ENCODE peak calls at places on chromosomes 16 and 17, in seven cellular contexts. One of them, this sample, is unnamed.

GRCh38 chr17:31525801-31526549 is 134.5 kb downstream of the RAB11FIP4 start:
- DNase-seq in AG04450: no peak
- DNase-seq in AG09309: no peak
- DNase-seq in Peyer's patch: peak; percentile 58
- DNase-seq in endothelial cell: peak; percentile 53
- DNase-seq in uterus: no peak
- DNase-seq in B cell: peak; percentile 51
- DNase-seq in this sample: no peak

GRCh38 chr16:47061204-47061603 is 82.5 kb downstream of the NETO2 start:
- DNase-seq in endothelial cell: no peak
- DNase-seq in AG04450: no peak
- DNase-seq in AG09309: no peak
- DNase-seq in Peyer's patch: peak; percentile 23
- DNase-seq in B cell: no peak
- DNase-seq in uterus: no peak
- DNase-seq in this sample: no peak

GRCh38 chr17:48127371-48128051 is 19.9 kb downstream of the SNX11 start:
- DNase-seq in B cell: no peak
- DNase-seq in uterus: no peak
- DNase-seq in endothelial cell: peak; percentile 30
- DNase-seq in AG09309: no peak
- DNase-seq in Peyer's patch: peak; percentile 46
- DNase-seq in AG04450: no peak
- DNase-seq in this sample: no peak

GRCh38 chr17:51298508-51299371 is 38.4 kb downstream of the UTP18 start:
- DNase-seq in endothelial cell: peak; percentile 23
- DNase-seq in AG09309: no peak
- DNase-seq in AG04450: peak; percentile 20
- DNase-seq in Peyer's patch: no peak
- DNase-seq in uterus: no peak
- DNase-seq in B cell: peak; percentile 8
- DNase-seq in this sample: no peak

GRCh38 chr17:72151565-72152391 is 31.0 kb downstream of the SOX9 start:
- DNase-seq in B cell: no peak
- DNase-seq in AG09309: no peak
- DNase-seq in AG04450: no peak
- DNase-seq in uterus: no peak
- DNase-seq in endothelial cell: no peak
- DNase-seq in Peyer's patch: no peak
- DNase-seq in this sample: no peak

GRCh38 chr16:17367932-17368331 is 102.8 kb downstream of the XYLT1 start:
- DNase-seq in AG09309: no peak
- DNase-seq in Peyer's patch: peak; percentile 49
- DNase-seq in uterus: peak; percentile 44
- DNase-seq in B cell: no peak
- DNase-seq in AG04450: no peak
- DNase-seq in endothelial cell: peak; percentile 55
- DNase-seq in this sample: no peak

GRCh38 chr17:47225911-47226688 is 17.0 kb downstream of the MYL4 start:
- DNase-seq in AG04450: no peak
- DNase-seq in AG09309: no peak
- DNase-seq in Peyer's patch: no peak
- DNase-seq in endothelial cell: no peak
- DNase-seq in uterus: no peak
- DNase-seq in B cell: no peak
- DNase-seq in this sample: no peak

GRCh38 chr16:66549284-66550131 is at the start of gene TK2:
- DNase-seq in uterus: peak; percentile 61
- DNase-seq in Peyer's patch: peak; percentile 83
- DNase-seq in AG04450: peak; percentile 43
- DNase-seq in endothelial cell: peak; percentile 60
- DNase-seq in B cell: peak; percentile 64
- DNase-seq in AG09309: no peak
- DNase-seq in this sample: no peak

GRCh38 chr17:63681530-63681929 is 18.4 kb downstream of the LIMD2 start:
- DNase-seq in AG09309: no peak
- DNase-seq in B cell: no peak
- DNase-seq in endothelial cell: no peak
- DNase-seq in AG04450: no peak
- DNase-seq in uterus: peak; percentile 50
- DNase-seq in Peyer's patch: no peak
- DNase-seq in this sample: no peak

GRCh38 chr17:2701996-2702741 is 9.4 kb downstream of the CLUH start:
- DNase-seq in AG04450: no peak
- DNase-seq in uterus: peak; percentile 8
- DNase-seq in AG09309: no peak
- DNase-seq in B cell: no peak
- DNase-seq in endothelial cell: no peak
- DNase-seq in Peyer's patch: peak; percentile 35
- DNase-seq in this sample: no peak

GRCh38 chr17:11980813-11981212 is 16.5 kb downstream of the ZNF18 start:
- DNase-seq in AG04450: no peak
- DNase-seq in B cell: no peak
- DNase-seq in uterus: no peak
- DNase-seq in Peyer's patch: no peak
- DNase-seq in endothelial cell: no peak
- DNase-seq in AG09309: no peak
- DNase-seq in this sample: no peak
- TF ChIP-seq CTCF in AG04450: peak; percentile 52
- TF ChIP-seq CTCF in B cell: no peak
- TF ChIP-seq CTCF in uterus: no peak
- TF ChIP-seq CTCF in Peyer's patch: no peak
- TF ChIP-seq CTCF in endothelial cell: peak; percentile 32
- TF ChIP-seq CTCF in AG09309: peak; percentile 24
- TF ChIP-seq CTCF in this sample: no peak

DNA sequence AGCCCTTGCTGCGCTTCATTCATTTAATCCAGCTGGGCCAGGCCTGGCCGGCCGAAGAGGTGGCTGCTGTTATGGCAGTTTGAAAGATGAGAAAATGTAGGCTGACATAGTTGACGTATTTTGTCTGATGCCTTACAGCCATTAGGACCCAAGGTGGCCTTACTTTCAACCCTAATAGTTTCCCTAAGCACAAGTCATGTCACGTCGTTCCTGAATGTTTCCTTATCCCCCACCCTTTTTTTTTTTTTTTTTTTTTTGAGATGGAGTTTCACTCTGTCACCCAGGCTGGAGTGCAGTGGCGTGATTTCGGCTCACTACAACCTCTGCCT is 307 bp upstream of the GOT2 start:
- DNase-seq in AG04450: no peak
- DNase-seq in endothelial cell: no peak
- DNase-seq in Peyer's patch: no peak
- DNase-seq in AG09309: no peak
- DNase-seq in B cell: no peak
- DNase-seq in uterus: no peak
- DNase-seq in this sample: no peak
- TF ChIP-seq CTCF in AG04450: no peak
- TF ChIP-seq CTCF in endothelial cell: no peak
- TF ChIP-seq CTCF in Peyer's patch: no peak
- TF ChIP-seq CTCF in AG09309: no peak
- TF ChIP-seq CTCF in B cell: peak; percentile 26
- TF ChIP-seq CTCF in uterus: no peak
- TF ChIP-seq CTCF in this sample: peak; percentile 44

GRCh38 chr17:55641559-55642160 is 81.0 kb downstream of the TMEM100 start:
- DNase-seq in endothelial cell: peak; percentile 66
- DNase-seq in uterus: peak; percentile 85
- DNase-seq in Peyer's patch: peak; percentile 78
- DNase-seq in B cell: peak; percentile 24
- DNase-seq in AG04450: peak; percentile 48
- DNase-seq in AG09309: peak; percentile 11
- DNase-seq in this sample: peak; percentile 54
- TF ChIP-seq CTCF in endothelial cell: peak; percentile 67
- TF ChIP-seq CTCF in uterus: peak; percentile 44
- TF ChIP-seq CTCF in Peyer's patch: peak; percentile 44
- TF ChIP-seq CTCF in B cell: peak; percentile 61
- TF ChIP-seq CTCF in AG04450: peak; percentile 80
- TF ChIP-seq CTCF in AG09309: peak; percentile 68
- TF ChIP-seq CTCF in this sample: peak; percentile 76

GRCh38 chr17:81927145-81927652 is 336 bp downstream of the MAFG start:
- DNase-seq in endothelial cell: no peak
- DNase-seq in uterus: no peak
- DNase-seq in Peyer's patch: no peak
- DNase-seq in AG04450: no peak
- DNase-seq in AG09309: no peak
- DNase-seq in B cell: peak; percentile 52
- DNase-seq in this sample: no peak
- TF ChIP-seq CTCF in endothelial cell: no peak
- TF ChIP-seq CTCF in uterus: no peak
- TF ChIP-seq CTCF in Peyer's patch: no peak
- TF ChIP-seq CTCF in AG04450: no peak
- TF ChIP-seq CTCF in AG09309: no peak
- TF ChIP-seq CTCF in B cell: no peak
- TF ChIP-seq CTCF in this sample: no peak

GRCh38 chr17:27038676-27039075 is 255.2 kb upstream of the WSB1 start:
- DNase-seq in endothelial cell: no peak
- DNase-seq in Peyer's patch: no peak
- DNase-seq in AG09309: no peak
- DNase-seq in uterus: no peak
- DNase-seq in B cell: peak; percentile 6
- DNase-seq in AG04450: no peak
- DNase-seq in this sample: no peak
- TF ChIP-seq CTCF in endothelial cell: no peak
- TF ChIP-seq CTCF in Peyer's patch: no peak
- TF ChIP-seq CTCF in AG09309: no peak
- TF ChIP-seq CTCF in uterus: no peak
- TF ChIP-seq CTCF in B cell: no peak
- TF ChIP-seq CTCF in AG04450: no peak
- TF ChIP-seq CTCF in this sample: no peak

GRCh38 chr17:67689534-67690177 is 28.1 kb upstream of the NOL11 start:
- DNase-seq in B cell: peak; percentile 64
- DNase-seq in AG04450: peak; percentile 21
- DNase-seq in AG09309: peak; percentile 17
- DNase-seq in Peyer's patch: peak; percentile 72
- DNase-seq in uterus: peak; percentile 54
- DNase-seq in endothelial cell: peak; percentile 48
- DNase-seq in this sample: no peak
- TF ChIP-seq CTCF in B cell: peak; percentile 96
- TF ChIP-seq CTCF in AG04450: peak; percentile 73
- TF ChIP-seq CTCF in AG09309: peak; percentile 64
- TF ChIP-seq CTCF in Peyer's patch: peak; percentile 87
- TF ChIP-seq CTCF in uterus: peak; percentile 78
- TF ChIP-seq CTCF in endothelial cell: peak; percentile 94
- TF ChIP-seq CTCF in this sample: peak; percentile 86

DNA sequence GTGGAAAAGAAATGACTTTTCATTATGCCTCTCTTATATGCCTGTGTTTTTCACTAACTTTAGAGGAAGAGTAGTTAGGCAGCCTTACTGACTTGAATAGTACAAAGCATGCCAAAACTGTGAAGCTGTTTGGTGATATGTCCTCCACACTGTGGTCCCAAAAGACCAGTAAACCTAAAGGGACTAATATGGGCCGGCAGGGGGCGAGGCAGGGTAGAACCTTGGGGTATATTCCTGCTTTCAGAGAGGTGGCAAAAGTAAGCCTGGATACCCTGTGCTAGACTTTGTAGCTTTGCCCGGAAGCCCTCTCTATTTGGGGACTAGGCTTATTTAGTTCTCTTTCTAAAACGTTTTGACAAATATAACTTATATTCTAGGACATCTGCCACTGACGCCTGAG is 36.5 kb upstream of the VWA3A start:
- DNase-seq in endothelial cell: peak; percentile 48
- DNase-seq in AG09309: no peak
- DNase-seq in AG04450: no peak
- DNase-seq in uterus: no peak
- DNase-seq in Peyer's patch: no peak
- DNase-seq in B cell: no peak
- DNase-seq in this sample: no peak
- TF ChIP-seq CTCF in endothelial cell: peak; percentile 54
- TF ChIP-seq CTCF in AG09309: no peak
- TF ChIP-seq CTCF in AG04450: no peak
- TF ChIP-seq CTCF in uterus: no peak
- TF ChIP-seq CTCF in Peyer's patch: no peak
- TF ChIP-seq CTCF in B cell: no peak
- TF ChIP-seq CTCF in this sample: no peak

GRCh38 chr16:15782573-15783365 is 74.1 kb downstream of the MYH11 start:
- DNase-seq in endothelial cell: no peak
- DNase-seq in B cell: no peak
- DNase-seq in AG09309: no peak
- DNase-seq in Peyer's patch: no peak
- DNase-seq in AG04450: no peak
- DNase-seq in uterus: no peak
- DNase-seq in this sample: no peak
- TF ChIP-seq CTCF in endothelial cell: no peak
- TF ChIP-seq CTCF in B cell: no peak
- TF ChIP-seq CTCF in AG09309: no peak
- TF ChIP-seq CTCF in Peyer's patch: no peak
- TF ChIP-seq CTCF in AG04450: no peak
- TF ChIP-seq CTCF in uterus: no peak
- TF ChIP-seq CTCF in this sample: no peak

This sample was measured in CD14-positive monocyte.